ENCODE peak calls at places on chromosomes 1 and 21, in nine cellular contexts. W is stomach; T is heart left ventricle; O is tibial artery; Q is psoas muscle; L is esophagus squamous epithelium; X is CD4-positive, CD25-positive, alpha-beta regulatory T cell; P is ovary; Z is effector memory CD4-positive, alpha-beta T cell. E is an unnamed sample. For H3K9me3 and H3K36me3, the result is how much of the 10 kb centered on the place peaks cover.

GRCh38 chr21:32015740-32016139 is 142.9 kb downstream of the HUNK start:
- DNase-seq in W (no peak), X (no peak), Z (no peak), O (no peak), Q (no peak), L (no peak), P (no peak), T (no peak), E (no peak)

GRCh38 chr1:18288609-18289219 is 181.1 kb downstream of the IGSF21 start:
- DNase-seq in O (no peak), T (no peak), Q (no peak), W (no peak), X (no peak), P (no peak), Z (no peak), L (no peak), E (no peak)

GRCh38 chr1:32250893-32251716 is at the start of gene LCK:
- DNase-seq in W (no peak), X (peak), L (no peak), Q (no peak), T (no peak), Z (peak), O (no peak), P (no peak), E (no peak)

GRCh38 chr21:25967566-25968438 is 202.8 kb downstream of the APP start:
- DNase-seq in W (no peak), T (no peak), O (no peak), L (no peak), Z (no peak), P (no peak), X (no peak), Q (no peak), E (no peak)

GRCh38 chr1:197224160-197224559 is 43.9 kb upstream of the CRB1 start:
- DNase-seq in Q (no peak), L (no peak), T (no peak), W (no peak), X (no peak), Z (no peak), O (no peak), P (no peak), E (no peak)

GRCh38 chr1:206923009-206923960 is 1.5 kb upstream of the FCMR start:
- DNase-seq in Q (peak), X (peak), O (no peak), W (no peak), Z (peak), T (no peak), P (no peak), L (peak), E (no peak)

GRCh38 chr21:45290948-45291612 is 3.4 kb upstream of the POFUT2 start:
- DNase-seq in T (no peak), Q (peak), L (no peak), Z (no peak), X (no peak), O (peak), W (peak), P (peak), E (no peak)

GRCh38 chr1:235999259-235999925 is 65.5 kb downstream of the NID1 start:
- DNase-seq in W (no peak), O (no peak), Q (no peak), X (peak), L (no peak), P (no peak), T (peak), Z (peak), E (no peak)

GRCh38 chr1:59730759-59731478 is 83.8 kb upstream of the HOOK1 start:
- DNase-seq in T (peak), W (peak), P (peak), Q (peak), Z (no peak), X (no peak), L (no peak), O (peak), E (peak)

GRCh38 chr1:9128520-9129371 is at the start of gene GPR157:
- DNase-seq in P (peak), X (peak), L (peak), W (peak), O (peak), Q (peak), Z (peak), T (peak), E (peak)

GRCh38 chr1:231770776-231771175 is 144.2 kb downstream of the DISC1 start:
- DNase-seq in L (no peak), X (no peak), P (no peak), Q (peak), O (no peak), Z (no peak), W (no peak), T (no peak), E (no peak)

GRCh38 chr21:35046880-35047229 is 2.2 kb downstream of the RUNX1 start:
- DNase-seq in P (no peak), W (no peak), Z (no peak), X (no peak), Q (peak), O (peak), L (no peak), T (peak), E (peak)

GRCh38 chr1:20112279-20113000 is 6.9 kb downstream of the PLA2G2D start:
- DNase-seq in O (no peak), T (no peak), Z (no peak), L (no peak), P (no peak), Q (no peak), X (no peak), W (no peak), E (no peak)

GRCh38 chr1:45340816-45341215 is 576 bp upstream of the MUTYH start:
- DNase-seq in T (no peak), W (no peak), O (no peak), P (no peak), Q (no peak), L (no peak), Z (no peak), X (no peak), E (no peak)

GRCh38 chr1:172090511-172090817 is 249.2 kb downstream of the DNM3 start:
- DNase-seq in W (no peak), P (no peak), O (no peak), L (no peak), X (no peak), Q (no peak), Z (no peak), T (no peak), E (no peak)

GRCh38 chr21:38993561-38993960 is 187.8 kb downstream of the ETS2 start:
- DNase-seq in L (no peak), W (peak), Q (no peak), O (peak), P (peak), X (no peak), Z (no peak), T (peak), E (peak)

GRCh38 chr1:55155522-55155921 is 59.6 kb downstream of the USP24 start:
- DNase-seq in Q (peak), W (peak), O (peak), P (no peak), X (no peak), T (peak), Z (no peak), L (no peak), E (no peak)

GRCh38 chr1:203167026-203167912 is 8.4 kb downstream of the MYBPH start:
- DNase-seq in Z (no peak), P (no peak), L (no peak), O (no peak), T (no peak), X (no peak), Q (no peak), W (no peak), E (no peak)

GRCh38 chr1:27545876-27546275 is 55.9 kb upstream of the WASF2 start:
- DNase-seq in L (no peak), Q (no peak), Z (no peak), X (no peak), W (no peak), T (no peak), O (no peak), P (no peak), E (no peak)

GRCh38 chr1:197590687-197591086 is 184.6 kb downstream of the DENND1B start:
- DNase-seq in P (no peak), X (no peak), L (no peak), O (no peak), T (no peak), Z (no peak), Q (no peak), W (no peak), E (no peak)

GRCh38 chr1:53544731-53545515 is 85.7 kb downstream of the DMRTB1 start:
- DNase-seq in X (no peak), Q (peak), L (no peak), Z (no peak), W (no peak), P (no peak), T (peak), O (peak), E (no peak)

GRCh38 chr1:85473390-85473789 is 8.4 kb upstream of the DDAH1 start:
- DNase-seq in L (no peak), X (no peak), O (no peak), T (no peak), W (no peak), P (no peak), Q (no peak), Z (no peak), E (no peak)

GRCh38 chr1:3009556-3009955 is 11.7 kb upstream of the ACTRT2 start:
- DNase-seq in Z (no peak), X (no peak), P (no peak), W (no peak), T (no peak), Q (no peak), L (no peak), O (peak), E (no peak)

GRCh38 chr1:12617511-12617900 is 504 bp downstream of the DHRS3 start:
- DNase-seq in Z (peak), T (no peak), L (no peak), Q (peak), P (no peak), X (peak), O (no peak), W (peak), E (peak)

GRCh38 chr1:20329793-20330542 is 39.3 kb downstream of the VWA5B1 start:
- DNase-seq in W (no peak), O (no peak), Z (no peak), X (no peak), P (no peak), T (no peak), Q (no peak), L (no peak), E (no peak)

GRCh38 chr1:46288485-46289133 is 14.8 kb downstream of the LRRC41 start:
- DNase-seq in O (no peak), W (no peak), T (no peak), Z (no peak), L (no peak), P (no peak), X (no peak), Q (no peak), E (no peak)

GRCh38 chr21:35400233-35400939 is 351.3 kb upstream of the RUNX1 start:
- DNase-seq in P (no peak), O (no peak), Q (no peak), W (no peak), L (no peak), Z (no peak), T (no peak), X (peak), E (peak)

GRCh38 chr1:193058529-193059281 is 455 bp downstream of the UCHL5 start:
- DNase-seq in L (no peak), X (peak), O (peak), Q (no peak), T (peak), P (no peak), Z (peak), W (peak), E (peak)

GRCh38 chr1:152878042-152878441 is at the start of gene SMCP:
- DNase-seq in P (no peak), L (no peak), X (no peak), T (no peak), Z (no peak), W (no peak), O (no peak), Q (no peak), E (no peak)

GRCh38 chr1:44406761-44407429 is 1.8 kb downstream of the RNF220 start:
- DNase-seq in T (no peak), Z (no peak), P (no peak), L (no peak), W (no peak), Q (peak), X (no peak), O (no peak), E (no peak)

DNA sequence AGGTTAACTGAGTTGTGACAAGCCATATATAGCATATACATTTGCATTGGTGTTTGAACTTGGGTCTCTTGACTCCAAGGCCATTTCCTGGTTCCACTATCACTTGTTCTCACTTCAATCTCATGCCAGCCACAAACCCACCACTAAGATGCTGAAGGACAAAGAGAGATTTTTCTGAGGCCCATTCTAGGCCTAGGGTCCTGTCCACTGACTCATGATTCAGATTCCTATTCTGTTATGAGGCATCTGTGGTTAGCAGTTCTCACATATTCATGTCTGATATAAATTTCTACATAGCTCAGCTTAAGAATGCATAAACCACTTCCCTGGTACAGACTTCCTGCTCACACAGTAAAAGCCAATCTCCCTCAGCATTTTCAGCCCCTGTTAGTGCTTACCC is 326.1 kb upstream of the BEND5 start:
- DNase-seq in T (no peak), P (no peak), Q (no peak), Z (no peak), O (no peak), L (no peak), W (no peak), X (no peak), E (no peak)
- H3K9me3 ChIP-seq in T (under half), P (under half), Q (under half), Z (under half), O (under half), L (under half), W (under half), X (under half), E (under half)

GRCh38 chr1:222652676-222653075 is 34.8 kb downstream of the MIA3 start:
- DNase-seq in X (no peak), Q (no peak), P (no peak), Z (no peak), T (no peak), O (no peak), W (no peak), L (no peak), E (no peak)

GRCh38 chr1:222657899-222658298 is 40.0 kb downstream of the MIA3 start:
- DNase-seq in P (no peak), W (no peak), L (no peak), O (no peak), X (no peak), Z (no peak), T (no peak), Q (no peak), E (no peak)

GRCh38 chr1:222653178-222653827 is 35.4 kb downstream of the MIA3 start:
- DNase-seq in Z (no peak), T (no peak), L (no peak), W (no peak), X (no peak), Q (no peak), O (no peak), P (no peak), E (no peak)

GRCh38 chr1:222654849-222655248 is 37.0 kb downstream of the MIA3 start:
- DNase-seq in L (peak), X (peak), Z (peak), Q (no peak), P (no peak), W (peak), T (no peak), O (peak), E (no peak)
- H3K36me3 ChIP-seq in L (half or more), X (half or more), Z (half or more), Q (under half), P (under half), W (half or more), T (half or more), O (half or more), E (half or more)

GRCh38 chr1:91684599-91685196 is 184.0 kb downstream of the CDC7 start:
- DNase-seq in T (no peak), P (no peak), L (no peak), Q (no peak), X (no peak), W (no peak), Z (no peak), O (no peak), E (no peak)
- H3K27ac ChIP-seq in T (no peak), P (no peak), L (peak), Q (no peak), X (no peak), W (peak), Z (no peak), O (no peak), E (no peak)

DNA sequence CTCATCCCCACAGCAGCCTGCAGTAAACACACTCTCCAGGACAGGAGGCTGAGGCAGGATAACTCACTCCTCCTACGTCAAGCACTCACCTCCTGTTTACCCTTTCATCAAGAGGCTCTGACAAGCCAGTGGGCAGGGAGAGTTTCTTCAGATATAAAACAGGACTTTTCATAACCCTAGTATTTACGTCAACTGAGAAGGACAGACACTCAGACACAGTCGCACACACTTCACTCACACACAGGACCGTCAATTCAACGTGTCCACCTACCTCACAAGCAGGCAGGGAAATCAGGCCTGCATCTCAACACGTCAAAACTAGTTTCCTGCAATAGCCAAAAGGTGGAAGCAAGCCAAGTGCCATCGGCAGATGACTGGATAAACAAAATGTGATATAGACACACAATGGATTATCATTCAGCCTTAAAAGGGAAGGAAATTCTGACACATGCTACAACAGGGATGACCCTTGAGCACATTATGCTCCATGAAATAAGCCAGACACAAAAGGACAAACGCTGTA is 48.6 kb downstream of the ITPKB start:
- DNase-seq in L (no peak), Q (no peak), P (no peak), W (no peak), T (no peak), Z (peak), O (no peak), X (peak), E (no peak)
- H3K9me3 ChIP-seq in L (under half), Q (under half), P (under half), W (under half), T (under half), Z (under half), O (under half), X (under half), E (under half)

GRCh38 chr1:156195853-156196252 is 1.9 kb downstream of the SLC25A44 start:
- DNase-seq in X (no peak), P (no peak), O (no peak), W (no peak), T (no peak), Z (no peak), Q (no peak), L (no peak), E (no peak)

GRCh38 chr1:156194300-156194652 is 372 bp downstream of the SLC25A44 start:
- DNase-seq in W (no peak), P (no peak), T (no peak), Z (no peak), X (no peak), L (no peak), Q (no peak), O (no peak), E (no peak)

GRCh38 chr1:156196445-156196844 is 2.5 kb downstream of the SLC25A44 start:
- DNase-seq in P (no peak), X (no peak), W (no peak), O (no peak), L (no peak), Q (no peak), Z (no peak), T (no peak), E (no peak)

GRCh38 chr1:156200062-156200461 is 6.2 kb downstream of the SLC25A44 start:
- DNase-seq in Z (no peak), L (no peak), P (no peak), W (no peak), X (no peak), Q (no peak), O (no peak), T (no peak), E (no peak)

DNA sequence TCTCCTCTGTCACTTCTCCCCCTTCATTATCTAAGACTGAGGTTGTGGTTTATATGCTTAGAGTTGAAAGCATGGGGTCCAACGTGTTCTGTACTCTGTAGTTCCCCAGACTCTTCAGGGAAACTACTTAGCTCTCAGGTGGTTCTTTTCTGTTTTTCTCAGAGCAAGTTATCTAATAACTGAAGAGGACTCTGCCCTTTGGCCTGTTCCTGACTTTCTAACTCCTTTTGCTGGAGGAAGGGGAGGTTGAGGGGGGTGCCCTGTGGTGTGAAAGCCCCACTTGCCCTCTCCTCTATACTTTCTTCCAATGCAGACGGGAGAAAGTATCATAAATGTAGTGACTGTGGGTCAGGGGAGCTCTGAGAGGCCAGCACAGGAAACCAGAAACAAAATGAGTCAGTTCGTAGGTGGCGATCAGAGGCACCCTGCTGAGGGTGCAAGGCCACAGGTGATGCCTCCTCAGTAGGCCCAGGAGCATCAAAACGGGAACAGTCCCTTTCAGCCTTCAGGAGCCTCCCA is 5.0 kb downstream of the SLC25A44 start:
- DNase-seq in T (no peak), Q (no peak), Z (no peak), L (no peak), P (no peak), O (no peak), W (no peak), X (no peak), E (no peak)
- H3K36me3 ChIP-seq in T (under half), Q (under half), Z (under half), L (half or more), P (under half), O (half or more), W (under half), X (under half), E (under half)

DNA sequence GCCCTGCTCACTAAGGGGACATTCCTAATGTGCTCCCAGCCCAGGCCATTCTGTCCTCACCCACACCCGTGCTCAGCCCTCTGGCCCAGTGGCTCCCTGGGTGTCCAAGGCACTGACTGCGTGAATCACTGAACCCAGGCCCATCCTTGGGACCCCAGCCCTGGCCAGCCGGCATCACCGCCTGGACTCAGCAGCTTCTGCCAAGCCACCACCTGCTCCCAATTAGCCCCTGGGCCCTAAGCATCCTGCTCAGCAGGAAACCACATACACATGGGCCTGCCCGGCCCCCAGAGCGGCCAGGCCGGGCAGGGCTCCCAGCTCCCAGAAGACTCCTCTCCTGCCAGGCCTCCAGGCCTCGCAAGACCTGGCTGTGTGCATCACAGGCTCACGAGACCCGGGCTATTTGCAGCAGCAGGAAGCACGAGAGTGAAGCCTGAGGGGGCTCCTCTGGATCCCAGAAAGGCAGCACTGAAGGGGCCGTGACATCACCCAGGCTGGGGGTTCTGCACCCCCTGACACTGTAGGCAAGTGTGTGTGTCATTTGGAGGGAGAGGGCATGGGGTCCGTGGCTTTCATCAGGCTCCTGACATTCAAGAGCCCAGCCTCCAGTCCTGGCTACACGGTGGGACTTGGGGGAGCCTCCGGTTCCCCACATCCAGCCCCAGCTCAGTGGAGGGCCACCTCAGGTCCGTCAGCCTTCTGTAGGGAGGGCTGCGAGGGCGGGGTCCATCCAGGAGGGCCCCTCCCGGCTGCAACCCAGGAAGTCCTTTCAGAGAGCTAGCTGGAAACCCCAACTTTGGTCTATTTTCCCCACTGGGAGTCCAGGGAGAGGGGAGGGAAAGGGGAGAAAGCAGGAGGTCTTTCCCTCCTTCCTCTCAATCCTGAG is 1.6 kb downstream of the MFAP2 start:
- DNase-seq in P (peak), T (peak), L (no peak), Z (no peak), W (no peak), O (peak), X (no peak), Q (peak), E (peak)
- H3K27ac ChIP-seq in P (peak), T (peak), L (peak), Z (no peak), W (peak), O (peak), X (no peak), Q (no peak), E (no peak)

E was measured in body of pancreas.